ENCODE peak calls at places on chromosomes 11 and 22, in four cellular contexts. P is Calu3, I is left lobe of liver, C is iris pigment epithelial cell. Y is an unnamed sample.

GRCh38 chr11:78397398-78397797 is 20.2 kb downstream of the GAB2 start:
- DNase-seq in C (no peak), I (no peak), P (no peak), Y (no peak)

GRCh38 chr11:77207618-77208313 is 79.7 kb downstream of the MYO7A start:
- DNase-seq in P (no peak), I (peak), C (no peak), Y (no peak)

GRCh38 chr11:72736452-72737069 is 15.6 kb downstream of the ARAP1 start:
- DNase-seq in I (no peak), P (no peak), C (peak), Y (peak)

GRCh38 chr11:61861634-61862033 is 29.7 kb downstream of the FADS3 start:
- DNase-seq in C (no peak), P (no peak), I (no peak), Y (no peak)

GRCh38 chr22:31081963-31082605 is 966 bp downstream of the SMTN start:
- DNase-seq in P (no peak), C (peak), I (peak), Y (no peak)

GRCh38 chr11:14642873-14643696 is 519 bp upstream of the PDE3B start:
- DNase-seq in C (no peak), P (no peak), I (peak), Y (no peak)

GRCh38 chr11:45774786-45775185 is 30.2 kb upstream of the SLC35C1 start:
- DNase-seq in I (peak), C (no peak), P (no peak), Y (no peak)

GRCh38 chr22:21754523-21755128 is 19.0 kb upstream of the YPEL1 start:
- DNase-seq in C (no peak), P (no peak), I (no peak), Y (peak)

GRCh38 chr11:42770444-42771065 is 541.2 kb upstream of the API5 start:
- DNase-seq in P (no peak), I (no peak), C (peak), Y (no peak)

GRCh38 chr11:132862137-132862536 is 670.2 kb downstream of the OPCML start:
- DNase-seq in I (no peak), P (no peak), C (no peak), Y (no peak)

GRCh38 chr11:46698597-46698996 is 1.8 kb downstream of the ARHGAP1 start:
- DNase-seq in I (no peak), P (no peak), C (no peak), Y (no peak)

GRCh38 chr11:86726118-86726748 is 53.8 kb upstream of the ME3 start:
- DNase-seq in C (peak), I (no peak), P (no peak), Y (no peak)